ENCODE peak calls at places on chromosomes 12 and 14, in eight cellular contexts. W, D, B, K, E, A, U and O are unnamed samples.

GRCh38 chr12:58268080-58268479 is 326.7 kb downstream of the ATP23 start:
- DNase-seq in W (no peak), D (peak), B (no peak), K (no peak), E (peak), A (peak), U (no peak), O (peak)

GRCh38 chr12:42145197-42145549 is 499 bp upstream of the GXYLT1 start:
- DNase-seq in W (no peak), D (peak), B (no peak), K (no peak), E (no peak), A (peak), U (no peak), O (no peak)

GRCh38 chr12:113261847-113262470 is 40.7 kb downstream of the TPCN1 start:
- DNase-seq in W (no peak), D (peak), B (peak), K (no peak), E (no peak), A (peak), U (no peak), O (no peak)

GRCh38 chr14:68785817-68786490 is 6.9 kb downstream of the ZFP36L1 start:
- DNase-seq in W (peak), D (peak), B (no peak), K (no peak), E (peak), A (no peak), U (no peak), O (peak)

GRCh38 chr14:59454131-59454530 is 11.0 kb downstream of the GPR135 start:
- DNase-seq in W (no peak), D (peak), B (no peak), K (no peak), E (peak), A (peak), U (no peak), O (peak)

GRCh38 chr12:67710582-67710981 is 62.0 kb downstream of the DYRK2 start:
- DNase-seq in W (no peak), D (peak), B (no peak), K (no peak), E (peak), A (peak), U (peak), O (peak)

GRCh38 chr12:87368259-87368658 is 660.9 kb downstream of the C12orf50 start:
- DNase-seq in W (no peak), D (no peak), B (no peak), K (no peak), E (no peak), A (no peak), U (no peak), O (no peak)

GRCh38 chr12:47775100-47775911 is 2.3 kb downstream of the SLC48A1 start:
- DNase-seq in W (no peak), D (peak), B (peak), K (peak), E (peak), A (no peak), U (no peak), O (peak)

GRCh38 chr14:38481939-38482678 is 226.2 kb upstream of the CLEC14A start:
- DNase-seq in W (no peak), D (peak), B (no peak), K (no peak), E (peak), A (peak), U (no peak), O (peak)

GRCh38 chr12:46518729-46519128 is 146.2 kb upstream of the SLC38A2 start:
- DNase-seq in W (no peak), D (peak), B (no peak), K (no peak), E (peak), A (no peak), U (no peak), O (no peak)

GRCh38 chr12:92002673-92003382 is 142.8 kb downstream of the BTG1 start:
- DNase-seq in W (no peak), D (no peak), B (no peak), K (no peak), E (no peak), A (no peak), U (no peak), O (no peak)

GRCh38 chr12:123085730-123086487 is 65.0 kb downstream of the PITPNM2 start:
- DNase-seq in W (no peak), D (no peak), B (no peak), K (peak), E (peak), A (peak), U (no peak), O (no peak)

GRCh38 chr12:87652026-87652425 is 377.2 kb downstream of the C12orf50 start:
- DNase-seq in W (no peak), D (no peak), B (no peak), K (no peak), E (no peak), A (no peak), U (no peak), O (no peak)

GRCh38 chr14:95445161-95445560 is 71.3 kb downstream of the SYNE3 start:
- DNase-seq in W (no peak), D (no peak), B (no peak), K (no peak), E (no peak), A (no peak), U (no peak), O (no peak)

GRCh38 chr12:52977195-52977594 is 28.3 kb downstream of the KRT18 start:
- DNase-seq in W (no peak), D (no peak), B (no peak), K (no peak), E (no peak), A (no peak), U (no peak), O (no peak)

GRCh38 chr12:52971701-52972329 is 22.9 kb downstream of the KRT18 start:
- DNase-seq in W (no peak), D (peak), B (no peak), K (no peak), E (peak), A (peak), U (no peak), O (peak)

GRCh38 chr12:52975204-52975603 is 26.3 kb downstream of the KRT18 start:
- DNase-seq in W (no peak), D (no peak), B (no peak), K (no peak), E (peak), A (peak), U (no peak), O (no peak)

GRCh38 chr12:52976574-52977071 is 27.7 kb downstream of the KRT18 start:
- DNase-seq in W (no peak), D (peak), B (no peak), K (no peak), E (no peak), A (peak), U (no peak), O (no peak)

GRCh38 chr12:52975820-52976573 is 27.1 kb downstream of the KRT18 start:
- DNase-seq in W (no peak), D (peak), B (no peak), K (no peak), E (peak), A (peak), U (no peak), O (no peak)
- TF ChIP-seq CTCF in W (no peak), D (no peak), B (no peak), K (no peak), E (peak), A (peak), U (no peak), O (no peak)

GRCh38 chr14:63852271-63852816 is 460 bp upstream of the SYNE2 start:
- DNase-seq in W (peak), D (peak), B (no peak), K (no peak), E (peak), A (peak), U (no peak), O (no peak)

GRCh38 chr14:63854330-63854729 is 1.5 kb downstream of the SYNE2 start:
- DNase-seq in W (no peak), D (no peak), B (no peak), K (no peak), E (no peak), A (no peak), U (no peak), O (no peak)

GRCh38 chr14:63855272-63855671 is 2.5 kb downstream of the SYNE2 start:
- DNase-seq in W (no peak), D (no peak), B (no peak), K (no peak), E (no peak), A (no peak), U (no peak), O (no peak)

GRCh38 chr14:63853831-63854293 is 1.1 kb downstream of the SYNE2 start:
- DNase-seq in W (peak), D (peak), B (peak), K (peak), E (peak), A (peak), U (peak), O (peak)

DNA sequence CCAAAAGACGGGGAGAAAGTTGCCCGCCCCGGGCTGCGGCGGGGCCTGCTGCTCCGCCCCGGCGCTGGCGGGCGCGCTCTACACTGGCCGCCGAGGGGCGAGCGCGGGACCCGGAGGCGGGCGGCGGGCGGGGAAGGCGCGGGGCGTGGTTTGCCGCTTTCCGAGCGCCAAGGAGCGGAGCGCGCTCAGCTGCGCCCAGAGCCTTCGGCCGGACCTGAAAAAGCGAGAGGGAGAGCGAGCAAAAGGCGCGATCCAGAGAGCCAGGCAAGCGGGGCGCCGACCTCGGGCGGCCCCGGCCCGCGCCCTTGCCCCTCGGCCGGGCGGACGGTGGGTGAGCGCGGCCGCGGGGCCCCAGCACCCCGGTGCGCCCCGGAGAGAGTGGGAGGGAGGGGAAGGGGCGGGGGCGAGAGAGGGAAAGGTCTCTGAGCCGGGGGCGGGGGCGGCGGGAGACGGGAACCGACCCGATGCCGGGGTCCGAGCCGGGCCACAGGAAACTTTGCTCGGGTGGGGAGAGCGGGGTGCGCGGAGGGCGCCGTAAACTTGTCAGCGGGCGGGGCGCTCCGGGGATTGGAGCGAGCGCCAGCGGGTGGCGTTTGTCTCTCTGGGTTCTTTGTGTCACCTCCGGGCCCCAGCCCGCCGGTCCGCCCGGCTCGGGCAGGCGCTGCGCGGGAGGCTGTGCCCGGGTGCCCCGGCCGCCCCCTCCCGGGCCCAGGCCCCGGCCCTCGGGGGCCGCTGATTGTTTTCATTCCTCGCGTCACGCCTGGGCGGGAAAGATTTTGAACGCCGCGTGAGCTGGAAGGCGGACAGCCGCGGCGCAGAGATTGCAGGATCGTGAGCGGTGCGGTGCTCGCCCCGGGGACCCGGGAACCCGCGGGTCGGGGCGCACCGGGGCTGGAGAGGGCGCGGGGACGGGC is at the start of gene SYNE2:
- DNase-seq in W (peak), D (peak), B (peak), K (peak), E (peak), A (peak), U (peak), O (peak)
- TF ChIP-seq CTCF in W (no peak), D (no peak), B (peak), K (peak), E (no peak), A (peak), U (peak), O (no peak)

DNA sequence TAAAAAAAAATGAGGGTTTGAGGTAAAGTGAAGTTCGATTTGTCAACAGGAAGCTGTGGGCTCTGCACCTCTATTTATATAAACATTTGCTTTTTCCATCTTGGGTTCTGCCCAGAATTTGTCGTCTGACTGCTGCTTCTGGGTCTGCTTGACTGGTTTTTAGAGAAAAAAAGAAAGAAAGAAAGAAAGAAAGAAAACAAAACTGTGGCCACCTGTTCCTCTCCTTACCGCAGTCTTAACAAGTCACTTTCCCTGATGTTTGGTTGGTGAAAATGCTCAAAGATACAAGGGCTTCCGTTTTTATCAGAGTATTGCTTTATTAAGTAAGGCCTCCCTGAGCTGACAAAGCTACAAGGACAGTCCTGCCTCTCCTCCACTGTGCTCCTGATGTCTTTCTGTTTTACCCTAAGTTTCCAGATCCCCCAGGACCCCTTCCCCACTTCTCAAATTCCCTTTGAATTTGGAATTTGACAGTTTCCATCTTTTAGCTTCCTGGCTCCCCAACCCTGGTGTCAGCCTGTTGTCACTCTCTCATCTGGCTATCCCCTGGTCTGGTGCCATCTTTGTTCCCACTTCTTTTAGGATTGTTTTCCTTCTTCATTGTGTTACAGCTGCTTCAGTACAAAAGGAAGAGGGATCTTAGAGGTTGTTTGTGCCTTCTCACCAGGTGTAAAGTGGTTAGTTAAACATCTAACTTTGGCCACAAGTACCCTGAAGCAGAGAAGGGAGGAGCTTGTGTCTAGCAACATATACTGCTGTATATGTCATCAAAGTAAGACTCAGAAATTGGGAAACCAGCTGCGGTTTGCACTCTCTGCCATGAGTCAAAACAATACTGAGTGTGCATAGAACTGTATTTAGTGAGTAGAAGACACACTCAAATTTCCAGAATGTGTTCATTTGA is 18.0 kb downstream of the MFAP5 start:
- DNase-seq in W (peak), D (peak), B (no peak), K (no peak), E (peak), A (no peak), U (peak), O (peak)
- TF ChIP-seq CTCF in W (no peak), D (no peak), B (no peak), K (no peak), E (no peak), A (no peak), U (no peak), O (no peak)

DNA sequence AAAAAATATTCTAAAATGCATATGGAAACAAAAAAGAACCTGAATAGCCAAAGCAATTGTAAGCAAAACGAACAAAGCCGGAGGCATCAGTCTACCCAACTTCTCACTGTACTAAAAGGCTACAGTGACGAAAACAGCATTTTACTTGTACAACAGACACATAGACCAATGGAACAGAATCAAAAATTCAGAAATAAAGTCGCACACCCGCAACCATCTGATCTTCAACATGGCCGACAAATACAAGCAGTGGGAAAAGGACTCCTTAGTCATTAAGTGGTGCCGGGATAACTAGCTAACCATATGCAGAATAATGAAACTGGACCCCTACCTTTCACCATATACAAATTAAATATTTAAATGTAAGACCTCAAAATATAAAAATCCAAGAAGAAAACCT is 203.9 kb upstream of the PPFIA2 start:
- DNase-seq in W (no peak), D (no peak), B (no peak), K (no peak), E (no peak), A (no peak), U (no peak), O (no peak)
- TF ChIP-seq CTCF in W (no peak), D (no peak), B (no peak), K (no peak), E (no peak), A (no peak), U (no peak), O (no peak)

DNA sequence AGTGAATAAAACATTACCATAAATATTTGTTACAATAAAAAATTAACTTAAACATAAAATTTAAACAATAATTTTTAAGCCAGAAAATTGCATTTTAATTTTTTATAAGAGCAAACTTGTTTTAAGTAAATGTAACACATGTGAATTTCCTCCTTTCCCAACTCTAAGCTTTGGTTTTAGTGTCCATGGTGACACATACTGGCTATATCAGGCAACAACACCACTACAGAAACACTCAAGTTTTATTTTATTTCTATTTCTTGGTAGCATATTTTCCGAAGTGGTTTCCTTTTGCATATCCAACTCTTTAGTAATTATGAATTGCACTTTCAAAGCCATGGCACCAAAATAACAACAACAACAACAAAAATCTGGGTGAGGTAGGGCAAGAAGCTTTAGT is 2.2 kb downstream of the NELL2 start:
- DNase-seq in W (no peak), D (peak), B (no peak), K (no peak), E (peak), A (peak), U (no peak), O (peak)
- TF ChIP-seq CTCF in W (no peak), D (no peak), B (no peak), K (no peak), E (no peak), A (no peak), U (peak), O (no peak)

GRCh38 chr14:57182760-57183503 is 85.8 kb downstream of the EXOC5 start:
- DNase-seq in W (no peak), D (peak), B (peak), K (no peak), E (peak), A (peak), U (no peak), O (peak)
- TF ChIP-seq CTCF in W (no peak), D (no peak), B (no peak), K (no peak), E (peak), A (peak), U (peak), O (peak)

GRCh38 chr12:80016684-80017083 is 81.8 kb upstream of the PPP1R12A start:
- DNase-seq in W (no peak), D (no peak), B (no peak), K (no peak), E (no peak), A (no peak), U (no peak), O (no peak)

GRCh38 chr12:80018119-80018518 is 81.2 kb upstream of the OTOGL start:
- DNase-seq in W (no peak), D (no peak), B (no peak), K (no peak), E (no peak), A (no peak), U (no peak), O (no peak)

GRCh38 chr12:80015660-80016059 is 80.8 kb upstream of the PPP1R12A start:
- DNase-seq in W (no peak), D (no peak), B (no peak), K (no peak), E (peak), A (no peak), U (no peak), O (no peak)

GRCh38 chr12:80017261-80017870 is 82.0 kb upstream of the OTOGL start:
- DNase-seq in W (no peak), D (peak), B (no peak), K (no peak), E (no peak), A (peak), U (no peak), O (no peak)

GRCh38 chr12:80019691-80020090 is 79.6 kb upstream of the OTOGL start:
- DNase-seq in W (no peak), D (no peak), B (no peak), K (no peak), E (no peak), A (no peak), U (no peak), O (no peak)
- TF ChIP-seq CTCF in W (no peak), D (no peak), B (no peak), K (no peak), E (no peak), A (no peak), U (no peak), O (no peak)

GRCh38 chr14:37171678-37172023 is 755 bp downstream of the SLC25A21 start:
- DNase-seq in W (no peak), D (no peak), B (no peak), K (no peak), E (no peak), A (no peak), U (no peak), O (no peak)

GRCh38 chr14:37168721-37169120 is 3.7 kb downstream of the SLC25A21 start:
- DNase-seq in W (no peak), D (no peak), B (no peak), K (no peak), E (no peak), A (no peak), U (no peak), O (no peak)

GRCh38 chr14:37172024-37172869 is at the start of gene SLC25A21:
- DNase-seq in W (peak), D (peak), B (peak), K (peak), E (peak), A (peak), U (peak), O (peak)

GRCh38 chr14:37170993-37171392 is 1.4 kb downstream of the SLC25A21 start:
- DNase-seq in W (no peak), D (no peak), B (no peak), K (no peak), E (no peak), A (no peak), U (no peak), O (no peak)

DNA sequence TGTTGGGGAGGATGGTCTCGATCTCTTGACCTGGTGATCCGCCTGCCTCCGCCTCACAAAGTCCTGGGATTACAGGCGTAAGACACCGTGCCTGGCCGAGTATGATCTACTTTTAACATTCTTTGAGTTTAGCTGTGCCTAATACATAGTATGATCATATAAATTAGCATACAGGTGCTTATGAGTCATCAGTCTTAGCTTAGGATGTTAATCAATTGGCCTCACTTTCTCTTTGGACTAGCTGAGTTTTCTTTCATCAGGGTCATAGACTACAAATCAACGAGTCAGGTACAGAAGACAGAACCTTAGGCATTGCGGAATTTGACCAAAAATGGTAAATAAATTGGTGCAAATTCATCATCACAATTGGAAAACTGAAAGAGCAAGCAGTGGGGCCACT is 2.2 kb downstream of the SLC25A21 start:
- DNase-seq in W (no peak), D (no peak), B (no peak), K (no peak), E (no peak), A (no peak), U (no peak), O (no peak)
- TF ChIP-seq CTCF in W (no peak), D (no peak), B (no peak), K (no peak), E (no peak), A (no peak), U (no peak), O (no peak)